ENCODE peak calls at places on chromosome 1, in four cellular contexts. V is GM12878, O is HepG2, E is SK-N-SH. D is an unnamed sample.

GRCh38 chr1:108503062-108503740 is 53.1 kb downstream of the NBPF6 start:
- DNase-seq in V (no peak), O (peak; percentile 24), E (no peak), D (peak; percentile 73)

GRCh38 chr1:167135281-167135840 is 41.5 kb downstream of the STYXL2 start:
- DNase-seq in V (no peak), O (no peak), E (no peak), D (no peak)

GRCh38 chr1:208269338-208269666 is 25.1 kb upstream of the PLXNA2 start:
- DNase-seq in V (no peak), O (no peak), E (no peak), D (no peak)

GRCh38 chr1:159942700-159943640 is 2.4 kb downstream of the IGSF9 start:
- DNase-seq in V (no peak), O (no peak), E (no peak), D (no peak)

GRCh38 chr1:185603158-185603557 is 131.0 kb upstream of the HMCN1 start:
- DNase-seq in V (peak; percentile 13), O (no peak), E (no peak), D (no peak)

GRCh38 chr1:206098242-206098919 is 18.8 kb downstream of the AVPR1B start:
- DNase-seq in V (no peak), O (no peak), E (no peak), D (no peak)

GRCh38 chr1:205715628-205716027 is 34.4 kb downstream of the NUCKS1 start:
- DNase-seq in V (no peak), O (no peak), E (no peak), D (no peak)

GRCh38 chr1:47190807-47191206 is 971 bp upstream of the PDZK1IP1 start:
- DNase-seq in V (no peak), O (no peak), E (no peak), D (no peak)

GRCh38 chr1:30988045-30988444 is 77.5 kb downstream of the PUM1 start:
- DNase-seq in V (no peak), O (no peak), E (no peak), D (no peak)

GRCh38 chr1:115643219-115643618 is 1.4 kb downstream of the VANGL1 start:
- DNase-seq in V (no peak), O (no peak), E (no peak), D (no peak)

GRCh38 chr1:11152755-11153154 is 36.4 kb upstream of the ANGPTL7 start:
- DNase-seq in V (no peak), O (no peak), E (no peak), D (no peak)

GRCh38 chr1:245091818-245092637 is 62.8 kb upstream of the KIF26B start:
- DNase-seq in V (no peak), O (peak; percentile 84), E (peak; percentile 46), D (peak; percentile 82)

GRCh38 chr1:163035791-163036249 is 33.3 kb upstream of the RGS4 start:
- DNase-seq in V (no peak), O (no peak), E (peak; percentile 2), D (no peak)

GRCh38 chr1:212752256-212752933 is 39.2 kb downstream of the NSL1 start:
- DNase-seq in V (peak; percentile 30), O (no peak), E (no peak), D (no peak)

GRCh38 chr1:156750191-156750931 is 1.1 kb downstream of the HDGF start:
- DNase-seq in V (no peak), O (no peak), E (no peak), D (no peak)

GRCh38 chr1:210201671-210202070 is 30.9 kb upstream of the SERTAD4 start:
- DNase-seq in V (no peak), O (no peak), E (no peak), D (no peak)

GRCh38 chr1:28770601-28771165 is 33.9 kb downstream of the YTHDF2 start:
- DNase-seq in V (no peak), O (no peak), E (no peak), D (no peak)

GRCh38 chr1:193115629-193116227 is 6.1 kb upstream of the CDC73 start:
- DNase-seq in V (no peak), O (peak; percentile 87), E (peak; percentile 11), D (peak; percentile 92)

GRCh38 chr1:61441723-61442262 is 283.1 kb downstream of the TM2D1 start:
- DNase-seq in V (no peak), O (no peak), E (no peak), D (no peak)

GRCh38 chr1:19113362-19114092 is 96.5 kb downstream of the UBR4 start:
- DNase-seq in V (no peak), O (peak; percentile 46), E (peak; percentile 48), D (peak; percentile 59)

GRCh38 chr1:29556657-29557056 is 320.3 kb downstream of the PTPRU start:
- DNase-seq in V (no peak), O (no peak), E (no peak), D (no peak)

GRCh38 chr1:154568165-154568815 is 712 bp downstream of the CHRNB2 start:
- DNase-seq in V (no peak), O (no peak), E (peak; percentile 52), D (no peak)

GRCh38 chr1:84632975-84633427 is 57.3 kb downstream of the SSX2IP start:
- DNase-seq in V (no peak), O (no peak), E (no peak), D (peak; percentile 70)

GRCh38 chr1:86156571-86157455 is at the start of gene COL24A1:
- DNase-seq in V (no peak), O (no peak), E (peak; percentile 58), D (no peak)

GRCh38 chr1:116405241-116406135 is 32.4 kb downstream of the ATP1A1 start:
- DNase-seq in V (no peak), O (no peak), E (no peak), D (no peak)

GRCh38 chr1:17883662-17884395 is 128.7 kb downstream of the ACTL8 start:
- DNase-seq in V (no peak), O (no peak), E (no peak), D (no peak)

GRCh38 chr1:224014328-224014649 is 99.6 kb upstream of the FBXO28 start:
- DNase-seq in V (no peak), O (no peak), E (no peak), D (no peak)

GRCh38 chr1:226223786-226224244 is 351 bp downstream of the MIXL1 start:
- DNase-seq in V (no peak), O (no peak), E (peak; percentile 82), D (peak; percentile 15)
- TF ChIP-seq RAD21 in V (no peak), O (no peak), E (no peak), D (no peak)

GRCh38 chr1:201191723-201192477 is 1.3 kb downstream of the IGFN1 start:
- DNase-seq in V (no peak), O (no peak), E (no peak), D (peak; percentile 53)

GRCh38 chr1:201190005-201190404 is 619 bp upstream of the IGFN1 start:
- DNase-seq in V (no peak), O (no peak), E (no peak), D (no peak)

GRCh38 chr1:201192478-201192804 is 1.8 kb downstream of the IGFN1 start:
- DNase-seq in V (no peak), O (no peak), E (no peak), D (no peak)

GRCh38 chr1:201189085-201189484 is 1.5 kb upstream of the IGFN1 start:
- DNase-seq in V (no peak), O (no peak), E (no peak), D (no peak)

GRCh38 chr1:201190624-201191051 is at the start of gene IGFN1:
- DNase-seq in V (no peak), O (no peak), E (peak; percentile 43), D (no peak)
- TF ChIP-seq RFX5 in V (no peak), O (no peak), E (no peak), D (no peak)

GRCh38 chr1:56525463-56526155 is 53.8 kb downstream of the PLPP3 start:
- DNase-seq in V (peak; percentile 79), O (no peak), E (no peak), D (no peak)
- TF ChIP-seq PBX3 in V (peak; percentile 32), O (no peak), E (peak; percentile 45), D (no peak)

GRCh38 chr1:219066098-219066497 is 107.6 kb upstream of the LYPLAL1 start:
- DNase-seq in V (no peak), O (no peak), E (no peak), D (no peak)
- TF ChIP-seq RAD21 in V (no peak), O (no peak), E (no peak), D (no peak)

GRCh38 chr1:219702551-219703215 is 89.8 kb upstream of the ZC3H11B start:
- DNase-seq in V (no peak), O (no peak), E (no peak), D (no peak)

GRCh38 chr1:219701453-219701852 is 88.5 kb upstream of the ZC3H11B start:
- DNase-seq in V (no peak), O (no peak), E (no peak), D (no peak)

GRCh38 chr1:219692981-219693380 is 80.1 kb upstream of the ZC3H11B start:
- DNase-seq in V (no peak), O (no peak), E (no peak), D (no peak)

GRCh38 chr1:219699870-219700269 is 87.0 kb upstream of the ZC3H11B start:
- DNase-seq in V (no peak), O (no peak), E (no peak), D (no peak)

DNA sequence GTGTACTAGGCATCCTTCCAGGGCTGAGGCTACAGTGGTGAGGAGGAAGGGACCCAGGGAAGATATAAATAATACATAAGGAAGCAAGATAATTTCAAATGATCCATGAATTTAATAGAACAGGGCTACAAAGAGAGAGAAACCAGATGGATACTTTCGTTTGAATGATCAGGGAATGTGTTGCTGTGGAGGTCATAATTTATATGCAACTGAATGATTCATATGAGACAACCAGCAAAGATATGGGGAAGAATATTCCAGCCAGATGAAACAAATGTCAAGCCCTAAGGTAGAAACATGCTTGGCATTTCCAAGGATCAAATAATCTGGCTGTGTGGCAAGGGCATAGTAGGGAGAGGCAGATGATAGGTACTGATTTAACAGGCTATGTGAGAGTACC is 84.8 kb upstream of the ZC3H11B start:
- DNase-seq in V (no peak), O (no peak), E (no peak), D (no peak)
- TF ChIP-seq RFX5 in V (no peak), O (no peak), E (no peak), D (no peak)

DNA sequence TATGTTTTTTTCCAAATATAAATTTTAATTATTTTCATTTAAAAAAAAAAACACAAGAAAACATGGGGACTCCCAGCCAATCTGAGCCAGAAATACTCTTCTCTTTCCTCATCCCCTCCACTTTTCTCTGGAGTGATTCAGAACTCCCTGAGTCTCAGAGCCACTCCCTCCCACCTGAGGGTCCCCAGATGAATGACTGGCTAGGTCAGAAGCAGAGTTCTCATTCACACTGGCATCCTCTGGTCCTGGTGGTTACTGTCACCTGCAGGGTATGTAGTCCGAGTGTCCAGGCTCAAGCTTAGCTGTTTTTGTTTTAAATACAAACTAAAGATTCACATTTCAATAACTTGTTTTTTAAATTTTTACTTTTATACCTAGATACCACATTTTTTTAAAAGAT is 6.3 kb downstream of the HMGCS2 start:
- DNase-seq in V (no peak), O (no peak), E (no peak), D (no peak)
- TF ChIP-seq PBX3 in V (no peak), O (no peak), E (no peak), D (no peak)

D was measured in A549.